ENCODE peak calls at places on chromosomes 2 and 18, in six cellular contexts. W is CD8-positive, alpha-beta T cell; C is heart right ventricle; R is astrocyte of the spinal cord; Q is GM12865; B is right atrium auricular region. M is an unnamed sample.

GRCh38 chr2:31217465-31218200 is at the start of gene CAPN14:
- DNase-seq in C (no peak), Q (peak), R (no peak), B (no peak), W (no peak), M (no peak)

GRCh38 chr2:232325324-232326273 is 53.0 kb upstream of the ALPP start:
- DNase-seq in Q (peak), C (peak), B (no peak), W (peak), R (no peak), M (peak)

GRCh38 chr2:20225294-20226151 is 593 bp upstream of the SDC1 start:
- DNase-seq in R (peak), W (no peak), Q (peak), B (no peak), C (peak), M (peak)

GRCh38 chr2:229408982-229409381 is 137.9 kb upstream of the PID1 start:
- DNase-seq in Q (no peak), B (no peak), W (no peak), C (no peak), R (no peak), M (no peak)

GRCh38 chr18:67600181-67600631 is 83.7 kb upstream of the DSEL start:
- DNase-seq in W (no peak), R (peak), B (no peak), Q (no peak), C (no peak), M (peak)

GRCh38 chr2:11810237-11810977 is 64.0 kb downstream of the LPIN1 start:
- DNase-seq in R (no peak), B (peak), Q (no peak), C (no peak), W (no peak), M (no peak)

GRCh38 chr2:51103205-51103604 is 71.3 kb upstream of the NRXN1 start:
- DNase-seq in W (no peak), C (peak), B (no peak), R (peak), Q (no peak), M (peak)

GRCh38 chr18:468841-469796 is 31.4 kb downstream of the COLEC12 start:
- DNase-seq in W (no peak), B (no peak), Q (no peak), R (no peak), C (no peak), M (no peak)

GRCh38 chr2:14256890-14257289 is 375.6 kb upstream of the LRATD1 start:
- DNase-seq in Q (no peak), B (no peak), W (no peak), R (peak), C (no peak), M (peak)

GRCh38 chr2:127216105-127216504 is 4.0 kb downstream of the CYP27C1 start:
- DNase-seq in B (no peak), R (no peak), C (no peak), W (no peak), Q (no peak), M (no peak)

GRCh38 chr2:54115284-54116137 is at the start of gene ACYP2:
- DNase-seq in R (peak), C (peak), Q (peak), W (peak), B (peak), M (peak)
- TF ChIP-seq CTCF in R (peak), C (peak), Q (no peak), W (no peak), B (no peak), M (peak)

DNA sequence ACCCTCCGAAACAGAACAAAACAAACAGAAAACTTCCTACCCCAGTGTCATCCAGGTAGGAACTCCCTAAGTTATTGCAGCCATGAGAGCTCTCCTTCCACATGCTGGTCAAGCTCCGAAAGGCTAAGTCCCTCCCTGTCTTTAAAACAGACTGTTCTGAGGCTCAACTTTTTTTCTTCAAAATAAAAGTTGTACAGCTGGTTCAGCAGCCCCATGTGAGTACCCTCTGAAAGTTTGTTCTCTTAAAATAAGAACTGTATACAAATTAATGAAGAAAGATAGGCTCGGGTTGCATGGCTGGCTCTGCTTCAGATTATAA is at the start of gene PDE1A:
- DNase-seq in R (no peak), W (no peak), C (no peak), Q (no peak), B (no peak), M (no peak)
- H3K4me3 ChIP-seq in R (no peak), W (no peak), C (peak), Q (no peak), B (peak), M (peak)

GRCh38 chr2:239401450-239402227 is 819 bp upstream of the HDAC4 start:
- DNase-seq in B (peak), R (peak), C (peak), Q (peak), W (peak), M (peak)
- TF ChIP-seq CTCF in B (no peak), R (no peak), C (no peak), Q (no peak), W (no peak), M (no peak)

GRCh38 chr2:15949551-15949950 is 9.2 kb downstream of the MYCN start:
- DNase-seq in C (no peak), B (no peak), W (no peak), Q (no peak), R (no peak), M (no peak)
- H3K4me3 ChIP-seq in C (no peak), B (no peak), W (no peak), Q (no peak), R (no peak), M (no peak)

GRCh38 chr2:240855670-240856069 is 13.0 kb upstream of the AGXT start:
- DNase-seq in R (no peak), W (no peak), B (no peak), Q (no peak), C (no peak), M (no peak)

GRCh38 chr2:240857039-240858008 is 11.3 kb upstream of the AGXT start:
- DNase-seq in R (no peak), W (no peak), B (no peak), Q (no peak), C (no peak), M (no peak)

GRCh38 chr2:240858321-240858720 is 10.3 kb upstream of the AGXT start:
- DNase-seq in Q (no peak), W (no peak), B (no peak), R (no peak), C (no peak), M (no peak)

GRCh38 chr2:240858871-240859270 is 9.8 kb upstream of the AGXT start:
- DNase-seq in B (no peak), Q (no peak), R (no peak), C (no peak), W (no peak), M (no peak)

DNA sequence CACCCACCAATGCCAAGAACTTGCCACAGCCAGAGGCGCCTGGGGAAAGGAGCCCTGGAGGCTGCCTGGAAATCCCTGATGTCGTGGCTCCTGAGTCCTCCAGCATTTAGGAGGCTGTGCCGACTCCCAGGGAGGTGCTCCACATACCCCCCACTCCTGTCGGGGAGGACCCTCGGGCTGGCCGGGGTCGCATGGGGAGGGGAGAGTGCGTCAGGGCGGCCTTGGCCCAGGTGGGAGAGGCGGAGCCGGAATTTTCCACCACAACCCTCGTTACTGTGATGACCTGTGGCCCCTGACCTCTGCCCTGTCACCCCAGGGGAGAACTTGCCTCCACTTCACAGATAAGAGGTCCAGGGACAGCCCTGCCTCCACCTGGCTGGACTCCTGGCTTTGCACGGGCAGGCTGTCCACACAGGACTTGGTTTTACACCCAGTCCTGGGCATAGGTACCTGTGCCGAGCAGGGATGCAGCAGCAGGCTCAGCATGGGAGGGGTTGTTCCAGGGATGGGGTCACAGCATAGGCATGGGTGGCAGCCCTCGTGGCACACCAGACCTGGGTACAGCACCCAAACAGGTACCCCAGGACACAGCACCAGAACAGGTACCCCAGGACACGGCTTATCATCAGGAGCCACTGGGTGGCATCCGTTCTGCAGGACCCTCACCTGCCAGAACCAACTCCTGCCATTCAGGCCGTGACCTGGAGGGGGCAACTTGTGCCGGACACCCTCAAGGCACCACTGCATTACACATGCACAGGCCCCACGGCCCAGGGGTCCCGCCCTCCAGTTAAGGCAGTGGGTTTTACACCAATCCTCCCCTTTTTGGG is 12.3 kb upstream of the AGXT start:
- DNase-seq in B (no peak), R (no peak), Q (peak), W (no peak), C (no peak), M (no peak)
- TF ChIP-seq CTCF in B (no peak), R (peak), Q (peak), W (no peak), C (no peak), M (peak)

DNA sequence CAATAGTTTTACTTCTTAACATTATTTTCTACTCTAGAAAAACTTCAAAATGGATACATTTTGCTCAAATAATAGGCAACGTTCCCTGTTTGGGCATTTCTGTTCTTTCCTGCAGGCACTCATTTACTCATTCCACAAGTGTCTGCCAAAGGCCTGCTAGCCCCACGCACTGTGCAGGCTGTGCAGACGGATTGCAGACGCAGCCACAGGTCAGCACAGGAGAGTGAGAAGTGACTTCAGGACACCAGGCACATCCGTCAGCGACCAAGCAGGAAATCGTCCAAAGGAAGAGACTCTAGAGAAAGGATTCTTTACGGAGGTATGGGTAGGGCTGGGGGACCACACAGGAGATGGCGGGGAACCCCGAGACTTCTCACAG is 103.0 kb upstream of the AGAP1 start:
- DNase-seq in Q (no peak), C (no peak), W (no peak), R (no peak), B (no peak), M (no peak)
- H3K4me3 ChIP-seq in Q (no peak), C (no peak), W (no peak), R (no peak), B (no peak), M (no peak)

M was measured in cardiac fibroblast.